ENCODE peak calls at places on chromosome X, in seven cellular contexts. L is neural progenitor cell; U is CD4-positive, alpha-beta memory T cell; T is mammary epithelial cell; D is bronchial epithelial cell; K is ascending aorta; Y is heart left ventricle. C is an unnamed sample. For H3K36me3, the result is how much of the 10 kb centered on the place peaks cover.

GRCh38 chrX:21856504-21856903 is 717 bp downstream of the YY2 start:
- DNase-seq in L (no peak), U (no peak), T (no peak), D (no peak), K (no peak), Y (no peak), C (no peak)

GRCh38 chrX:150663061-150663460 is 30.1 kb upstream of the MTMR1 start:
- DNase-seq in L (no peak), U (no peak), T (no peak), D (no peak), K (no peak), Y (no peak), C (no peak)

GRCh38 chrX:1914606-1915365 is 299.9 kb downstream of the ASMT start:
- DNase-seq in L (no peak), U (no peak), T (no peak), D (no peak), K (no peak), Y (no peak), C (no peak)

GRCh38 chrX:33840176-33840575 is 291.9 kb downstream of the FAM47A start:
- DNase-seq in L (peak), U (no peak), T (no peak), D (no peak), K (no peak), Y (no peak), C (no peak)

GRCh38 chrX:5936438-5936837 is 292.2 kb downstream of the NLGN4X start:
- DNase-seq in L (no peak), U (no peak), T (peak), D (no peak), K (no peak), Y (peak), C (no peak)

GRCh38 chrX:153800746-153801145 is 6.3 kb downstream of the SSR4 start:
- DNase-seq in L (no peak), U (no peak), T (no peak), D (no peak), K (no peak), Y (no peak), C (no peak)

GRCh38 chrX:10169180-10169579 is 12.4 kb downstream of the CLCN4 start:
- DNase-seq in L (no peak), U (no peak), T (no peak), D (no peak), K (no peak), Y (no peak), C (no peak)

GRCh38 chrX:46485897-46486296 is 59.3 kb downstream of the ZNF674 start:
- DNase-seq in L (peak), U (peak), T (no peak), D (no peak), K (no peak), Y (no peak), C (no peak)

GRCh38 chrX:71616672-71617529 is 1.4 kb downstream of the CXCR3 start:
- DNase-seq in L (no peak), U (no peak), T (no peak), D (no peak), K (no peak), Y (no peak), C (no peak)

GRCh38 chrX:70398899-70399298 is 24.2 kb upstream of the GDPD2 start:
- DNase-seq in L (no peak), U (peak), T (no peak), D (peak), K (no peak), Y (no peak), C (peak)

GRCh38 chrX:73577368-73577767 is 14.4 kb downstream of the CHIC1 start:
- DNase-seq in L (peak), U (no peak), T (peak), D (peak), K (no peak), Y (no peak), C (peak)

GRCh38 chrX:16664059-16664458 is 14.1 kb downstream of the S100G start:
- DNase-seq in L (no peak), U (no peak), T (no peak), D (no peak), K (no peak), Y (no peak), C (no peak)

GRCh38 chrX:23964177-23964576 is 56.4 kb downstream of the CXorf58 start:
- DNase-seq in L (peak), U (no peak), T (no peak), D (no peak), K (no peak), Y (no peak), C (no peak)
- H3K36me3 ChIP-seq in L (under half), U (under half), T (under half), D (under half), K (under half), Y (under half), C (under half)

GRCh38 chrX:131703646-131704045 is 159.8 kb downstream of the OR13H1 start:
- DNase-seq in L (no peak), U (no peak), T (peak), D (no peak), K (no peak), Y (no peak), C (peak)
- H3K36me3 ChIP-seq in L (under half), U (under half), T (under half), D (under half), K (under half), Y (under half), C (under half)

GRCh38 chrX:24777660-24778059 is 83.9 kb downstream of the POLA1 start:
- DNase-seq in L (no peak), U (no peak), T (no peak), D (no peak), K (no peak), Y (no peak), C (no peak)

GRCh38 chrX:24782011-24782410 is 88.3 kb downstream of the POLA1 start:
- DNase-seq in L (peak), U (no peak), T (no peak), D (no peak), K (no peak), Y (no peak), C (no peak)
- H3K36me3 ChIP-seq in L (under half), U (under half), T (under half), D (under half), K (under half), Y (under half), C (under half)

DNA sequence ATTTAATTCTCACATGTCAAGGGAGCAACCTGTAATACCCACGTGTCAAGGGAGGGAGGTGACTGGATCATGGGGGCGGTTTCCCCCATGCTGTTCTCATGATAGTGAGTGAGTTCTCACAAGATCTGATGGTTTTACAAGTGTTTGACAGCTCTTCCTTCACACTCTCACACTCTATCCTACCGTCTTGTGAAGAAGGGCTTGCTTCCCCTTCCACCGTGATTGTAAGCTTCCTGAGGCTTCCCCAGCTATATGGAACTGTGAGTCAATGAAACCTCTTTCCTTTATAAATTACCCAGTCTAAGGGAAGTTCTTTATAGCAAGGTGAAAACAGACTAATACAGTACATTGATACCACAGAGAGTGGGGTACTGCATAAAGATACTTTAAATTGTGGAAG is 17.7 kb downstream of the USP27X start:
- DNase-seq in L (no peak), U (no peak), T (no peak), D (no peak), K (no peak), Y (no peak), C (no peak)
- H3K36me3 ChIP-seq in L (under half), U (under half), T (under half), D (under half), K (under half), Y (under half), C (under half)

GRCh38 chrX:129590596-129590995 is 50.5 kb downstream of the OCRL start:
- DNase-seq in L (no peak), U (no peak), T (no peak), D (no peak), K (no peak), Y (no peak), C (no peak)

GRCh38 chrX:129585143-129585542 is 45.1 kb downstream of the OCRL start:
- DNase-seq in L (no peak), U (no peak), T (no peak), D (no peak), K (no peak), Y (no peak), C (no peak)

GRCh38 chrX:129585691-129586090 is 45.6 kb downstream of the OCRL start:
- DNase-seq in L (no peak), U (no peak), T (no peak), D (peak), K (no peak), Y (no peak), C (peak)

GRCh38 chrX:129581904-129582303 is 41.8 kb downstream of the OCRL start:
- DNase-seq in L (no peak), U (no peak), T (no peak), D (no peak), K (no peak), Y (no peak), C (no peak)

GRCh38 chrX:129586446-129586845 is 46.4 kb downstream of the OCRL start:
- DNase-seq in L (no peak), U (no peak), T (no peak), D (no peak), K (no peak), Y (no peak), C (no peak)
- H3K36me3 ChIP-seq in L (under half), U (under half), T (under half), D (under half), K (under half), Y (half or more), C (half or more)